ENCODE peak calls at places on chromosome 15, in seven cellular contexts. K is frontal cortex, R is WTC11, L is hippocampal formation, Z is transverse colon, I is GM03348, E is BJ. J is an unnamed sample.

GRCh38 chr15:70067011-70067410 is 30.7 kb downstream of the TLE3 start:
- DNase-seq in K (no peak), R (no peak), L (no peak), Z (no peak), I (no peak), E (no peak), J (no peak)

GRCh38 chr15:32671339-32672325 is 30.1 kb downstream of the SCG5 start:
- DNase-seq in K (no peak), R (no peak), L (peak; percentile 49), Z (no peak), I (peak; percentile 79), E (peak; percentile 54), J (no peak)

GRCh38 chr15:96336643-96337353 is 6.3 kb downstream of the NR2F2 start:
- DNase-seq in K (no peak), R (no peak), L (no peak), Z (peak; percentile 34), I (no peak), E (no peak), J (no peak)

GRCh38 chr15:87369269-87369668 is 887.3 kb downstream of the NTRK3 start:
- DNase-seq in K (no peak), R (no peak), L (no peak), Z (no peak), I (peak; percentile 70), E (peak; percentile 85), J (no peak)

GRCh38 chr15:91924842-91925495 is 71.5 kb downstream of the SLCO3A1 start:
- DNase-seq in K (no peak), R (no peak), L (no peak), Z (no peak), I (no peak), E (no peak), J (no peak)

GRCh38 chr15:33565099-33565498 is 254.3 kb downstream of the RYR3 start:
- DNase-seq in K (no peak), R (no peak), L (no peak), Z (no peak), I (no peak), E (no peak), J (no peak)

GRCh38 chr15:75455982-75456531 is 4.6 kb upstream of the SIN3A start:
- DNase-seq in K (no peak), R (no peak), L (no peak), Z (peak; percentile 64), I (no peak), E (no peak), J (no peak)

GRCh38 chr15:101031203-101031602 is 112.0 kb downstream of the LRRK1 start:
- DNase-seq in K (no peak), R (peak; percentile 4), L (no peak), Z (peak; percentile 4), I (no peak), E (no peak), J (no peak)

GRCh38 chr15:41417418-41417811 is 520 bp downstream of the RTF1 start:
- DNase-seq in K (no peak), R (no peak), L (no peak), Z (peak; percentile 45), I (peak; percentile 74), E (no peak), J (peak; percentile 30)

GRCh38 chr15:44788748-44789147 is 52.4 kb downstream of the TRIM69 start:
- DNase-seq in K (no peak), R (no peak), L (no peak), Z (no peak), I (no peak), E (no peak), J (no peak)

GRCh38 chr15:76358453-76358852 is 21.9 kb downstream of the ISL2 start:
- DNase-seq in K (no peak), R (no peak), L (no peak), Z (no peak), I (no peak), E (no peak), J (no peak)

GRCh38 chr15:74614744-74615312 is 808 bp upstream of the CLK3 start:
- DNase-seq in K (peak; percentile 96), R (peak; percentile 60), L (peak; percentile 75), Z (peak; percentile 90), I (peak; percentile 99), E (no peak), J (peak; percentile 61)

GRCh38 chr15:65303687-65304392 is 637 bp upstream of the RNU5B-1 start:
- DNase-seq in K (no peak), R (peak; percentile 67), L (peak; percentile 69), Z (peak; percentile 81), I (peak; percentile 47), E (no peak), J (no peak)

GRCh38 chr15:89016549-89017041 is 71.7 kb upstream of the ABHD2 start:
- DNase-seq in K (no peak), R (no peak), L (no peak), Z (no peak), I (no peak), E (no peak), J (no peak)

GRCh38 chr15:52783929-52784798 is 6.0 kb downstream of the ONECUT1 start:
- DNase-seq in K (no peak), R (peak; percentile 80), L (no peak), Z (no peak), I (peak; percentile 47), E (no peak), J (no peak)

GRCh38 chr15:98684441-98684840 is 36.1 kb downstream of the IGF1R start:
- DNase-seq in K (no peak), R (no peak), L (no peak), Z (no peak), I (peak; percentile 78), E (peak; percentile 81), J (no peak)

GRCh38 chr15:35014265-35014664 is 26.2 kb upstream of the ZNF770 start:
- DNase-seq in K (no peak), R (no peak), L (peak; percentile 34), Z (no peak), I (no peak), E (no peak), J (no peak)

GRCh38 chr15:100627789-100628395 is 25.5 kb downstream of the ASB7 start:
- DNase-seq in K (peak; percentile 51), R (peak; percentile 66), L (peak; percentile 72), Z (peak; percentile 70), I (peak; percentile 67), E (peak; percentile 57), J (peak; percentile 46)

GRCh38 chr15:26087395-26087794 is 224.3 kb upstream of the ATP10A start:
- DNase-seq in K (no peak), R (no peak), L (no peak), Z (no peak), I (peak; percentile 69), E (peak; percentile 31), J (no peak)

GRCh38 chr15:48096355-48096786 is 24.4 kb upstream of the SLC24A5 start:
- DNase-seq in K (no peak), R (no peak), L (no peak), Z (no peak), I (no peak), E (no peak), J (no peak)

GRCh38 chr15:33031324-33031736 is 163.2 kb downstream of the FMN1 start:
- DNase-seq in K (no peak), R (no peak), L (no peak), Z (no peak), I (peak; percentile 69), E (peak; percentile 51), J (no peak)